ENCODE peak calls at places on chromosomes 16 and 17, in eight cellular contexts. One of them, this sample, is unnamed.

GRCh38 chr16:19297454-19297853 is 11.9 kb downstream of the CLEC19A start:
- DNase-seq in dorsolateral prefrontal cortex: no peak
- DNase-seq in heart left ventricle: no peak
- DNase-seq in upper lobe of right lung: no peak
- DNase-seq in PC-3: no peak
- DNase-seq in Peyer's patch: no peak
- DNase-seq in keratinocyte: no peak
- DNase-seq in effector memory CD4-positive, alpha-beta T cell: no peak
- DNase-seq in this sample: no peak

GRCh38 chr17:7644768-7645167 is 6.0 kb upstream of the ATP1B2 start:
- DNase-seq in heart left ventricle: no peak
- DNase-seq in Peyer's patch: no peak
- DNase-seq in PC-3: no peak
- DNase-seq in upper lobe of right lung: no peak
- DNase-seq in effector memory CD4-positive, alpha-beta T cell: no peak
- DNase-seq in dorsolateral prefrontal cortex: no peak
- DNase-seq in keratinocyte: no peak
- DNase-seq in this sample: no peak

GRCh38 chr16:49754495-49755290 is 101.2 kb downstream of the ZNF423 start:
- DNase-seq in PC-3: no peak
- DNase-seq in dorsolateral prefrontal cortex: no peak
- DNase-seq in heart left ventricle: peak
- DNase-seq in upper lobe of right lung: no peak
- DNase-seq in Peyer's patch: peak
- DNase-seq in keratinocyte: no peak
- DNase-seq in effector memory CD4-positive, alpha-beta T cell: no peak
- DNase-seq in this sample: no peak

GRCh38 chr16:49623501-49624266 is 232.2 kb downstream of the ZNF423 start:
- DNase-seq in Peyer's patch: no peak
- DNase-seq in dorsolateral prefrontal cortex: no peak
- DNase-seq in effector memory CD4-positive, alpha-beta T cell: no peak
- DNase-seq in heart left ventricle: no peak
- DNase-seq in PC-3: no peak
- DNase-seq in keratinocyte: no peak
- DNase-seq in upper lobe of right lung: no peak
- DNase-seq in this sample: no peak

GRCh38 chr17:82013772-82014321 is 8.8 kb downstream of the CENPX start:
- DNase-seq in Peyer's patch: no peak
- DNase-seq in effector memory CD4-positive, alpha-beta T cell: no peak
- DNase-seq in upper lobe of right lung: peak
- DNase-seq in dorsolateral prefrontal cortex: no peak
- DNase-seq in keratinocyte: no peak
- DNase-seq in PC-3: no peak
- DNase-seq in heart left ventricle: peak
- DNase-seq in this sample: no peak

GRCh38 chr16:30185141-30185682 is 1.8 kb downstream of the CORO1A start:
- DNase-seq in effector memory CD4-positive, alpha-beta T cell: no peak
- DNase-seq in keratinocyte: no peak
- DNase-seq in upper lobe of right lung: peak
- DNase-seq in Peyer's patch: peak
- DNase-seq in PC-3: no peak
- DNase-seq in dorsolateral prefrontal cortex: no peak
- DNase-seq in heart left ventricle: peak
- DNase-seq in this sample: no peak

GRCh38 chr16:88331989-88332920 is 50.5 kb upstream of the ZNF469 start:
- DNase-seq in keratinocyte: peak
- DNase-seq in Peyer's patch: peak
- DNase-seq in heart left ventricle: no peak
- DNase-seq in dorsolateral prefrontal cortex: no peak
- DNase-seq in PC-3: peak
- DNase-seq in effector memory CD4-positive, alpha-beta T cell: no peak
- DNase-seq in upper lobe of right lung: no peak
- DNase-seq in this sample: no peak

GRCh38 chr16:26816266-26816665 is 250.5 kb upstream of the C16orf82 start:
- DNase-seq in keratinocyte: no peak
- DNase-seq in Peyer's patch: no peak
- DNase-seq in dorsolateral prefrontal cortex: no peak
- DNase-seq in PC-3: no peak
- DNase-seq in heart left ventricle: no peak
- DNase-seq in upper lobe of right lung: no peak
- DNase-seq in effector memory CD4-positive, alpha-beta T cell: no peak
- DNase-seq in this sample: no peak

GRCh38 chr17:76542984-76543383 is 3.1 kb downstream of the PRCD start:
- DNase-seq in upper lobe of right lung: no peak
- DNase-seq in dorsolateral prefrontal cortex: no peak
- DNase-seq in effector memory CD4-positive, alpha-beta T cell: no peak
- DNase-seq in heart left ventricle: peak
- DNase-seq in keratinocyte: no peak
- DNase-seq in PC-3: no peak
- DNase-seq in Peyer's patch: no peak
- DNase-seq in this sample: no peak

GRCh38 chr17:7173687-7174602 is 5.2 kb downstream of the ASGR1 start:
- DNase-seq in Peyer's patch: no peak
- DNase-seq in dorsolateral prefrontal cortex: no peak
- DNase-seq in PC-3: no peak
- DNase-seq in keratinocyte: no peak
- DNase-seq in upper lobe of right lung: peak
- DNase-seq in heart left ventricle: peak
- DNase-seq in effector memory CD4-positive, alpha-beta T cell: peak
- DNase-seq in this sample: peak

GRCh38 chr17:39738568-39738901 is 797 bp downstream of the GRB7 start:
- DNase-seq in dorsolateral prefrontal cortex: no peak
- DNase-seq in heart left ventricle: no peak
- DNase-seq in keratinocyte: no peak
- DNase-seq in effector memory CD4-positive, alpha-beta T cell: peak
- DNase-seq in PC-3: peak
- DNase-seq in Peyer's patch: peak
- DNase-seq in upper lobe of right lung: no peak
- DNase-seq in this sample: no peak
- H3K27ac ChIP-seq in dorsolateral prefrontal cortex: no peak
- H3K27ac ChIP-seq in heart left ventricle: no peak
- H3K27ac ChIP-seq in keratinocyte: peak
- H3K27ac ChIP-seq in effector memory CD4-positive, alpha-beta T cell: no peak
- H3K27ac ChIP-seq in PC-3: peak
- H3K27ac ChIP-seq in Peyer's patch: no peak
- H3K27ac ChIP-seq in upper lobe of right lung: peak
- H3K27ac ChIP-seq in this sample: no peak

DNA sequence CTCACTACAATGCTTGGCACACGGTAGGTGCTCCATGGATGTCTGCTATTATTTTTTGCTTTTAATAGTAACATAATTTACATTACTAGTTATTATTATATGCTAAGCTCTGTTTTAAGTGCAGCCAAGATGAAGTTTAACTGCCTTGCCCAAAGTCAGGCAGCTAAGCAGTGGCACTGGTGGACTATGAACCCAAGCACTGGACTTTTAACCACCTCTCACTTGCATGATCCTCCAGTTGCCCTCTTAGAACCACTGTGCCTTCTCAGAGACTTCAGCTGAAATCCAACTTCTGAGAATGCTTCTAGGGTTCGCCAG is 1.5 kb upstream of the ZNF207 start:
- DNase-seq in effector memory CD4-positive, alpha-beta T cell: no peak
- DNase-seq in heart left ventricle: no peak
- DNase-seq in upper lobe of right lung: no peak
- DNase-seq in dorsolateral prefrontal cortex: no peak
- DNase-seq in Peyer's patch: peak
- DNase-seq in keratinocyte: no peak
- DNase-seq in PC-3: no peak
- DNase-seq in this sample: no peak
- H3K4me3 ChIP-seq in effector memory CD4-positive, alpha-beta T cell: no peak
- H3K4me3 ChIP-seq in heart left ventricle: no peak
- H3K4me3 ChIP-seq in upper lobe of right lung: no peak
- H3K4me3 ChIP-seq in dorsolateral prefrontal cortex: no peak
- H3K4me3 ChIP-seq in Peyer's patch: no peak
- H3K4me3 ChIP-seq in keratinocyte: no peak
- H3K4me3 ChIP-seq in PC-3: no peak
- H3K4me3 ChIP-seq in this sample: no peak

GRCh38 chr17:28704219-28704858 is 7.3 kb downstream of the PROCA1 start:
- DNase-seq in effector memory CD4-positive, alpha-beta T cell: no peak
- DNase-seq in PC-3: no peak
- DNase-seq in dorsolateral prefrontal cortex: no peak
- DNase-seq in keratinocyte: no peak
- DNase-seq in heart left ventricle: no peak
- DNase-seq in upper lobe of right lung: no peak
- DNase-seq in Peyer's patch: no peak
- DNase-seq in this sample: no peak
- H3K27ac ChIP-seq in effector memory CD4-positive, alpha-beta T cell: no peak
- H3K27ac ChIP-seq in PC-3: no peak
- H3K27ac ChIP-seq in dorsolateral prefrontal cortex: peak
- H3K27ac ChIP-seq in keratinocyte: no peak
- H3K27ac ChIP-seq in heart left ventricle: no peak
- H3K27ac ChIP-seq in upper lobe of right lung: no peak
- H3K27ac ChIP-seq in Peyer's patch: no peak
- H3K27ac ChIP-seq in this sample: no peak

GRCh38 chr17:40415390-40415789 is 2.3 kb downstream of the TOP2A start:
- DNase-seq in heart left ventricle: no peak
- DNase-seq in upper lobe of right lung: no peak
- DNase-seq in effector memory CD4-positive, alpha-beta T cell: no peak
- DNase-seq in dorsolateral prefrontal cortex: no peak
- DNase-seq in PC-3: peak
- DNase-seq in Peyer's patch: no peak
- DNase-seq in keratinocyte: no peak
- DNase-seq in this sample: no peak
- H3K4me3 ChIP-seq in heart left ventricle: no peak
- H3K4me3 ChIP-seq in upper lobe of right lung: no peak
- H3K4me3 ChIP-seq in effector memory CD4-positive, alpha-beta T cell: no peak
- H3K4me3 ChIP-seq in dorsolateral prefrontal cortex: no peak
- H3K4me3 ChIP-seq in PC-3: peak
- H3K4me3 ChIP-seq in Peyer's patch: no peak
- H3K4me3 ChIP-seq in keratinocyte: no peak
- H3K4me3 ChIP-seq in this sample: no peak

GRCh38 chr17:48558731-48559608 is 14.1 kb upstream of the HOXB2 start:
- DNase-seq in Peyer's patch: no peak
- DNase-seq in PC-3: no peak
- DNase-seq in heart left ventricle: no peak
- DNase-seq in keratinocyte: no peak
- DNase-seq in upper lobe of right lung: peak
- DNase-seq in dorsolateral prefrontal cortex: no peak
- DNase-seq in effector memory CD4-positive, alpha-beta T cell: no peak
- DNase-seq in this sample: no peak
- H3K27ac ChIP-seq in Peyer's patch: peak
- H3K27ac ChIP-seq in PC-3: no peak
- H3K27ac ChIP-seq in heart left ventricle: no peak
- H3K27ac ChIP-seq in keratinocyte: no peak
- H3K27ac ChIP-seq in upper lobe of right lung: peak
- H3K27ac ChIP-seq in dorsolateral prefrontal cortex: no peak
- H3K27ac ChIP-seq in effector memory CD4-positive, alpha-beta T cell: no peak
- H3K27ac ChIP-seq in this sample: no peak

GRCh38 chr16:13864689-13865088 is 55.3 kb upstream of the ERCC4 start:
- DNase-seq in dorsolateral prefrontal cortex: no peak
- DNase-seq in PC-3: no peak
- DNase-seq in heart left ventricle: no peak
- DNase-seq in effector memory CD4-positive, alpha-beta T cell: no peak
- DNase-seq in upper lobe of right lung: no peak
- DNase-seq in Peyer's patch: no peak
- DNase-seq in keratinocyte: no peak
- DNase-seq in this sample: no peak
- H3K4me3 ChIP-seq in dorsolateral prefrontal cortex: no peak
- H3K4me3 ChIP-seq in PC-3: no peak
- H3K4me3 ChIP-seq in heart left ventricle: no peak
- H3K4me3 ChIP-seq in effector memory CD4-positive, alpha-beta T cell: no peak
- H3K4me3 ChIP-seq in upper lobe of right lung: no peak
- H3K4me3 ChIP-seq in Peyer's patch: no peak
- H3K4me3 ChIP-seq in keratinocyte: no peak
- H3K4me3 ChIP-seq in this sample: no peak

GRCh38 chr17:30921544-30922196 is at the start of gene ADAP2:
- DNase-seq in dorsolateral prefrontal cortex: no peak
- DNase-seq in upper lobe of right lung: peak
- DNase-seq in PC-3: peak
- DNase-seq in effector memory CD4-positive, alpha-beta T cell: no peak
- DNase-seq in heart left ventricle: peak
- DNase-seq in Peyer's patch: peak
- DNase-seq in keratinocyte: no peak
- DNase-seq in this sample: no peak
- H3K27ac ChIP-seq in dorsolateral prefrontal cortex: no peak
- H3K27ac ChIP-seq in upper lobe of right lung: peak
- H3K27ac ChIP-seq in PC-3: no peak
- H3K27ac ChIP-seq in effector memory CD4-positive, alpha-beta T cell: no peak
- H3K27ac ChIP-seq in heart left ventricle: peak
- H3K27ac ChIP-seq in Peyer's patch: peak
- H3K27ac ChIP-seq in keratinocyte: no peak
- H3K27ac ChIP-seq in this sample: no peak

GRCh38 chr17:67471118-67471517 is 94.0 kb downstream of the PITPNC1 start:
- DNase-seq in upper lobe of right lung: no peak
- DNase-seq in dorsolateral prefrontal cortex: no peak
- DNase-seq in heart left ventricle: no peak
- DNase-seq in keratinocyte: no peak
- DNase-seq in PC-3: no peak
- DNase-seq in Peyer's patch: no peak
- DNase-seq in effector memory CD4-positive, alpha-beta T cell: no peak
- DNase-seq in this sample: no peak

GRCh38 chr17:67467500-67468481 is 90.7 kb downstream of the PITPNC1 start:
- DNase-seq in heart left ventricle: no peak
- DNase-seq in keratinocyte: no peak
- DNase-seq in dorsolateral prefrontal cortex: no peak
- DNase-seq in effector memory CD4-positive, alpha-beta T cell: no peak
- DNase-seq in upper lobe of right lung: no peak
- DNase-seq in PC-3: no peak
- DNase-seq in Peyer's patch: no peak
- DNase-seq in this sample: no peak

GRCh38 chr17:67461876-67462275 is 84.8 kb downstream of the PITPNC1 start:
- DNase-seq in dorsolateral prefrontal cortex: no peak
- DNase-seq in upper lobe of right lung: peak
- DNase-seq in heart left ventricle: no peak
- DNase-seq in Peyer's patch: no peak
- DNase-seq in keratinocyte: no peak
- DNase-seq in effector memory CD4-positive, alpha-beta T cell: no peak
- DNase-seq in PC-3: no peak
- DNase-seq in this sample: no peak

GRCh38 chr17:67469208-67469980 is 92.3 kb downstream of the PITPNC1 start:
- DNase-seq in Peyer's patch: no peak
- DNase-seq in dorsolateral prefrontal cortex: no peak
- DNase-seq in upper lobe of right lung: no peak
- DNase-seq in PC-3: no peak
- DNase-seq in keratinocyte: no peak
- DNase-seq in effector memory CD4-positive, alpha-beta T cell: no peak
- DNase-seq in heart left ventricle: no peak
- DNase-seq in this sample: no peak

GRCh38 chr17:67466251-67466650 is 89.2 kb downstream of the PITPNC1 start:
- DNase-seq in heart left ventricle: no peak
- DNase-seq in Peyer's patch: no peak
- DNase-seq in effector memory CD4-positive, alpha-beta T cell: no peak
- DNase-seq in PC-3: no peak
- DNase-seq in upper lobe of right lung: peak
- DNase-seq in keratinocyte: no peak
- DNase-seq in dorsolateral prefrontal cortex: no peak
- DNase-seq in this sample: no peak
- H3K4me3 ChIP-seq in heart left ventricle: no peak
- H3K4me3 ChIP-seq in Peyer's patch: no peak
- H3K4me3 ChIP-seq in effector memory CD4-positive, alpha-beta T cell: no peak
- H3K4me3 ChIP-seq in PC-3: no peak
- H3K4me3 ChIP-seq in upper lobe of right lung: no peak
- H3K4me3 ChIP-seq in keratinocyte: no peak
- H3K4me3 ChIP-seq in dorsolateral prefrontal cortex: no peak
- H3K4me3 ChIP-seq in this sample: no peak

DNA sequence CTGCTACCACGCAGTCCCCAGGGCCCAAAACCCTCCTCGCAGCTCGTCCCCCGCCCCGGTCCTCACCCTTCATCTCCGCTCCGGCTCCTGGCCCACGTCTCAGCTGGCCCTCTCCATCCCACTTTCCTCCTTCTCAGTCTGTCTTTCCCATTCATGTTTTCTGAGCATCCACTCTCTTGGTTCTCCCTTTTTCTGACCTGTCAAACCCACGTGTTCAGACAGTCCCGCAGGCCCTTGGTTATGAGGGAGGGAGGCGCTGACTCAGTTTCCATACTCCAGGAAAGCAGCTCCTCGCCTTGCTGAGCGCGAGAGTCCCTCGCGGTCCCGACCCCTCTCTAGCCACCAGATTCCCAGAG is 392 bp upstream of the HID1 start:
- DNase-seq in Peyer's patch: no peak
- DNase-seq in PC-3: no peak
- DNase-seq in heart left ventricle: no peak
- DNase-seq in keratinocyte: no peak
- DNase-seq in effector memory CD4-positive, alpha-beta T cell: no peak
- DNase-seq in upper lobe of right lung: no peak
- DNase-seq in dorsolateral prefrontal cortex: no peak
- DNase-seq in this sample: no peak
- H3K27ac ChIP-seq in Peyer's patch: peak
- H3K27ac ChIP-seq in PC-3: no peak
- H3K27ac ChIP-seq in heart left ventricle: peak
- H3K27ac ChIP-seq in keratinocyte: no peak
- H3K27ac ChIP-seq in effector memory CD4-positive, alpha-beta T cell: no peak
- H3K27ac ChIP-seq in upper lobe of right lung: no peak
- H3K27ac ChIP-seq in dorsolateral prefrontal cortex: peak
- H3K27ac ChIP-seq in this sample: no peak